ENCODE peak calls at places on chromosomes 7 and 10, in six cellular contexts. V is gastrocnemius medialis, C is GM23338, Q is esophagus squamous epithelium, K is GM12865, R is GM13976. U is an unnamed sample.

GRCh38 chr7:72032934-72033333 is 379.2 kb downstream of the CALN1 start:
- DNase-seq in Q (no peak), K (no peak), C (peak), V (no peak), R (no peak), U (no peak)

GRCh38 chr7:381211-382117 is 91.5 kb downstream of the FOXL3 start:
- DNase-seq in C (no peak), V (no peak), R (no peak), K (no peak), Q (no peak), U (no peak)

GRCh38 chr10:124721295-124722052 is 22.7 kb downstream of the FAM53B start:
- DNase-seq in R (no peak), V (peak), C (no peak), K (no peak), Q (no peak), U (no peak)

GRCh38 chr10:30887839-30888238 is 143.8 kb downstream of the ZNF438 start:
- DNase-seq in K (no peak), C (no peak), Q (no peak), V (no peak), R (no peak), U (no peak)

GRCh38 chr10:24382979-24383663 is 174.2 kb downstream of the KIAA1217 start:
- DNase-seq in Q (no peak), V (no peak), R (peak), K (no peak), C (peak), U (peak)

GRCh38 chr7:35624299-35625186 is 70.4 kb downstream of the HERPUD2 start:
- DNase-seq in K (peak), Q (no peak), R (peak), C (peak), V (no peak), U (peak)

GRCh38 chr7:151405588-151405987 is 4.2 kb downstream of the WDR86 start:
- DNase-seq in Q (no peak), C (no peak), R (no peak), K (no peak), V (no peak), U (no peak)

GRCh38 chr7:1669954-1670893 is at the start of gene ELFN1:
- DNase-seq in R (peak), Q (no peak), C (peak), K (no peak), V (no peak), U (peak)

GRCh38 chr10:1420663-1421362 is 316.5 kb downstream of the ADARB2 start:
- DNase-seq in V (no peak), K (peak), Q (no peak), R (peak), C (peak), U (peak)

GRCh38 chr7:87797798-87798403 is 78.3 kb downstream of the SLC25A40 start:
- DNase-seq in K (peak), C (peak), Q (no peak), V (no peak), R (peak), U (peak)

GRCh38 chr7:79489371-79489770 is 35.9 kb upstream of the MAGI2 start:
- DNase-seq in V (no peak), Q (no peak), R (no peak), C (no peak), K (no peak), U (no peak)

GRCh38 chr7:94623820-94624219 is 32.1 kb downstream of the SGCE start:
- DNase-seq in Q (no peak), R (no peak), V (no peak), C (no peak), K (no peak), U (no peak)

GRCh38 chr7:138892016-138892630 is 89.1 kb downstream of the KIAA1549 start:
- DNase-seq in V (no peak), K (no peak), C (no peak), R (no peak), Q (no peak), U (no peak)

GRCh38 chr7:105559926-105560325 is 21.4 kb downstream of the EFCAB10 start:
- DNase-seq in C (no peak), V (no peak), Q (no peak), K (no peak), R (no peak), U (no peak)

GRCh38 chr7:3880221-3880935 is 579.3 kb downstream of the SDK1 start:
- DNase-seq in C (peak), Q (no peak), V (no peak), R (no peak), K (no peak), U (no peak)

GRCh38 chr7:108254259-108254658 is 124.1 kb upstream of the LAMB4 start:
- DNase-seq in Q (no peak), C (no peak), R (no peak), K (no peak), V (no peak), U (no peak)

GRCh38 chr7:74587435-74588126 is 69.9 kb upstream of the GTF2I start:
- DNase-seq in V (peak), K (peak), C (peak), R (peak), Q (no peak), U (peak)

GRCh38 chr7:40836218-40836617 is 701.4 kb downstream of the SUGCT start:
- DNase-seq in Q (no peak), R (no peak), V (no peak), K (no peak), C (no peak), U (no peak)

GRCh38 chr7:95897557-95898183 is 125.3 kb downstream of the DYNC1I1 start:
- DNase-seq in Q (no peak), C (no peak), V (no peak), K (no peak), R (no peak), U (no peak)

GRCh38 chr7:31521336-31522010 is 7.6 kb downstream of the ITPRID1 start:
- DNase-seq in K (no peak), V (no peak), Q (no peak), R (no peak), C (no peak), U (no peak)

GRCh38 chr10:44069573-44069972 is 315.3 kb downstream of the CXCL12 start:
- DNase-seq in R (no peak), C (no peak), K (no peak), V (no peak), Q (no peak), U (no peak)

GRCh38 chr7:129635300-129636029 is 23.9 kb downstream of the NRF1 start:
- DNase-seq in V (peak), K (peak), R (peak), Q (no peak), C (peak), U (peak)

GRCh38 chr7:133854739-133855138 is 272.4 kb upstream of the LRGUK start:
- DNase-seq in K (peak), V (no peak), R (peak), C (peak), Q (no peak), U (peak)

GRCh38 chr7:38069052-38069451 is 109.0 kb upstream of the STARD3NL start:
- DNase-seq in V (no peak), C (no peak), R (no peak), K (no peak), Q (no peak), U (no peak)

GRCh38 chr10:113132651-113133088 is 182.6 kb downstream of the TCF7L2 start:
- DNase-seq in K (no peak), C (peak), V (no peak), Q (no peak), R (no peak), U (no peak)

GRCh38 chr7:127154101-127154500 is 98.6 kb downstream of the GRM8 start:
- DNase-seq in R (no peak), C (peak), Q (no peak), V (no peak), K (no peak), U (no peak)

GRCh38 chr7:94449151-94449725 is 54.5 kb downstream of the COL1A2 start:
- DNase-seq in R (peak), C (peak), K (peak), V (no peak), Q (no peak), U (peak)

GRCh38 chr10:129532838-129533237 is 65.8 kb downstream of the MGMT start:
- DNase-seq in K (no peak), Q (no peak), R (no peak), V (no peak), C (no peak), U (no peak)

GRCh38 chr10:32163774-32164148 is 107.5 kb upstream of the KIF5B start:
- DNase-seq in R (no peak), K (no peak), Q (no peak), C (no peak), V (no peak), U (no peak)

GRCh38 chr7:32507416-32507815 is 12.1 kb downstream of the AVL9 start:
- DNase-seq in R (no peak), C (no peak), K (no peak), Q (no peak), V (no peak), U (no peak)

GRCh38 chr7:68547794-68548193 is 1050.5 kb upstream of the AUTS2 start:
- DNase-seq in K (no peak), R (no peak), V (no peak), C (no peak), Q (no peak), U (no peak)

GRCh38 chr7:103632005-103632639 is 186.1 kb upstream of the SLC26A5 start:
- DNase-seq in Q (no peak), V (no peak), C (no peak), R (no peak), K (no peak), U (no peak)

GRCh38 chr7:32070051-32070405 is 179 bp downstream of the PDE1C start:
- DNase-seq in C (no peak), R (no peak), K (no peak), V (no peak), Q (no peak), U (no peak)

GRCh38 chr7:130882396-130882795 is 148.4 kb upstream of the KLF14 start:
- DNase-seq in Q (no peak), K (no peak), V (no peak), R (no peak), C (no peak), U (no peak)

DNA sequence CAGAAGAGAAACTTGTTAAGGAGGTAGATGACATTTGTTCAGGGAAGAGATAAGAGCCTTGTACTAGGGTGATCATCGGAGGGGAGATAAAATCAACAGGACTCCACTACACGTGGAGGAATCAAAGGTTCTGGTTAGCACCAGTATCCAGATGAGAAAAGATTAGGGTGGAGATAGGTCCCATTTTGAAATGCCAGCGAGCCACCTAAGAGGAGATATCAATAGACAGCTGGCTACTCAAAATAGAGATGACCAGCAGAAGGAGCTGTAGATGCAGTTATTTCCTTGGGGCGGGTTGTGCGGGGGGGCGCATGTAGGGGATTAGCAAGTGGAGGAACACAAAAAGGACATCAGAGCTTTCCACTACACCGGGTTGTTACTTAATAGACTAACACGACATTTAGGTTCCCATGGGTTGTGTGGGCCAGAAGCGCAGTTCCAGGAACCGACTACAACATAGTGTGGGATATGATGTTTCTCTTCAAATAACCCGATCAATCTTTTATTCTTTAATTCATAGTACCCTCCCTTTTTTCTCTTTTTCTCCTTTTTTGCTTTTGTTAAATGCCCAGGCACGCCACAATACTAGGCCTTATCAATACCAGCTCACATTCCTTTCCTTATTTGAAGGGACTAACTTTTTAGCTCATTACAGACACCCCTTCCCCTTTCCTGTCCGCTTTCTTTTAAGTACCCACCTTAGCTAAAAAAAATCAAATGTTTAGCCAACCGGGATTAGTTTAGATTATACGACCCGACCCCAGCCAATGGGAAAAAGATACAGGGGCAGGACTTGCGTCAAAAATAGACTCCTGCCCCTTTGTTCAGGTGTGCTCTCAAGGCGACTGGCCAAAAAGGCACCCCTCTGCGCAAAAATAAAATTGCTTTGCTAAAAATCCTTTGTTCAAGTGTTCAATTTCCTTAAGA is 2.0 kb upstream of the KIF11 start:
- DNase-seq in K (peak), C (peak), Q (no peak), R (peak), V (peak), U (peak)
- TF ChIP-seq CTCF in K (peak), C (peak), Q (no peak), R (peak), V (no peak), U (peak)

GRCh38 chr7:45938626-45939302 is 17.7 kb upstream of the IGFBP3 start:
- DNase-seq in C (peak), R (no peak), V (no peak), K (no peak), Q (no peak), U (no peak)
- TF ChIP-seq CTCF in C (peak), R (no peak), V (no peak), K (peak), Q (no peak), U (no peak)

DNA sequence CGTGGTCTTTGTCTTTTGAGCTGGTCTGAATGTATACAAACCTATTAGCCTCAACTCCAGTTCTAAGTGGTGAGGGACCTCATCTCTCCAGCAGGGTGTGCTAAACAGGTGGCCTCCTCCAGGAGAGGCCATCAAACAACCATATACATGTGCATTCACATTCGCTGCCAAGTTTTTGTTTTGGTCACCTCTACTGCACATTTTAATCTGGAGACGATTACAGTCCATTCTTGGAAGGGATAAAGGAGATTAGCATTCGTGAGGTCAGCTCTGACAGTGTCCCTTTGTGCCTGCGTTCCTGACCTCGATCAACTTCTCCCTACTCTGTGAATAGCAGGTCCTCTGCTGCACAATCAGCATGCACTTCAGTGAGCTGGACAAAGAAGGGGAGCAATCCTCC is 60.8 kb downstream of the RHOBTB1 start:
- DNase-seq in C (peak), K (peak), V (no peak), R (peak), Q (no peak), U (peak)
- TF ChIP-seq CTCF in C (peak), K (peak), V (peak), R (peak), Q (peak), U (peak)

GRCh38 chr10:100446130-100446761 is 16.6 kb upstream of the WNT8B start:
- DNase-seq in Q (no peak), K (peak), R (no peak), V (no peak), C (no peak), U (no peak)
- TF ChIP-seq CTCF in Q (no peak), K (no peak), R (no peak), V (no peak), C (peak), U (no peak)

GRCh38 chr7:83072576-83073517 is 89.8 kb downstream of the PCLO start:
- DNase-seq in R (no peak), K (no peak), C (no peak), Q (no peak), V (no peak), U (no peak)
- TF ChIP-seq CTCF in R (no peak), K (no peak), C (peak), Q (no peak), V (no peak), U (no peak)

GRCh38 chr10:7826971-7827370 is 8.7 kb downstream of the TAF3 start:
- DNase-seq in R (no peak), C (peak), V (no peak), K (no peak), Q (no peak), U (no peak)
- TF ChIP-seq CTCF in R (no peak), C (no peak), V (no peak), K (no peak), Q (no peak), U (no peak)

GRCh38 chr10:64071218-64071617 is 550.0 kb downstream of the REEP3 start:
- DNase-seq in K (no peak), C (no peak), R (no peak), V (no peak), Q (no peak), U (no peak)

GRCh38 chr10:64080071-64080470 is 558.9 kb downstream of the REEP3 start:
- DNase-seq in R (no peak), C (no peak), K (no peak), V (no peak), Q (no peak), U (no peak)

GRCh38 chr10:64075604-64076003 is 554.4 kb downstream of the REEP3 start:
- DNase-seq in C (no peak), R (no peak), V (no peak), K (no peak), Q (no peak), U (no peak)

GRCh38 chr10:64079341-64079740 is 558.1 kb downstream of the REEP3 start:
- DNase-seq in V (no peak), C (no peak), K (no peak), R (no peak), Q (no peak), U (no peak)

DNA sequence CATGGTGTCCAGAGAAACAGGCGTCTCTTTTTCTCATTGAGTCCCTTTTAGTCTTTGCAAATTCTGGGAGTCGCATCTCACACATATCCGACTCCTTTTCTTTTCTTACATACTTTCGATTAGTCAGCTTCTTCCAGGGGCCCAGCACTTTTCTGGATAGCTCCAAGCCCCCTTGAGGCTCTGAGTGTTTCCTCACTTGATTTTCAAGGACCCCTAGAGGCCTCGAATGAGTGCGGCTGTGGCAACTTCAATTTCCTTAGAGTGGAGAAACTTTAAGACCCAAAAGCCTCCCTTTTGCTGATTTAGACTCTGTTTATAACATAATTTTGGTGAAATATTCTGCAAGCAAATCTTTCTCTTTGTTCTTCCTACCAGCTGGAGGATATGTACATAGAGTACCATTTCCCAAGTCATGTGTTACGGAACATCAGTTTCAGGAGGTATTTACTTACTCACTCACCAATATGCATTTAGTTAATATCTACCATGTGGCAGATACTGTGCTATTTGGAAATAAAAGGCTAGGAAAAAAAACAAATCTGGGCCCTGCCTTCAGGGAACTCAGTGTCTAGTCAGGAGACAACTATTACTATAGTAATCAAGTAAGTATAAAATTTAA is 555.2 kb downstream of the REEP3 start:
- DNase-seq in K (no peak), C (peak), V (no peak), Q (no peak), R (no peak), U (no peak)
- TF ChIP-seq CTCF in K (no peak), C (no peak), V (no peak), Q (no peak), R (no peak), U (no peak)